ENCODE peak calls at places on chromosomes 6 and 20, in four cellular contexts. F is K562; S is naive thymus-derived CD4-positive, alpha-beta T cell; U is IMR-90. Z is an unnamed sample.

GRCh38 chr6:168416531-168416930 is 24.5 kb upstream of the SMOC2 start:
- DNase-seq in F (no peak), U (no peak), S (no peak), Z (no peak)

GRCh38 chr6:41974281-41974825 is 32.7 kb upstream of the CCND3 start:
- DNase-seq in U (no peak), S (no peak), F (no peak), Z (no peak)

GRCh38 chr20:8721098-8721497 is 347.8 kb upstream of the PLCB4 start:
- DNase-seq in F (peak; percentile 30), S (no peak), U (peak; percentile 67), Z (peak; percentile 69)

GRCh38 chr6:122429328-122429727 is 29.9 kb downstream of the HSF2 start:
- DNase-seq in S (no peak), F (no peak), U (no peak), Z (no peak)

GRCh38 chr6:1736346-1737105 is 126.8 kb downstream of the FOXC1 start:
- DNase-seq in U (peak; percentile 18), F (no peak), S (no peak), Z (no peak)

GRCh38 chr6:43740321-43740960 is 29.6 kb upstream of the VEGFA start:
- DNase-seq in S (peak; percentile 19), F (no peak), U (no peak), Z (no peak)

GRCh38 chr6:75436869-75437268 is 56.7 kb downstream of the FILIP1 start:
- DNase-seq in F (no peak), U (no peak), S (no peak), Z (no peak)

GRCh38 chr6:18431581-18431980 is 44.4 kb downstream of the RNF144B start:
- DNase-seq in F (no peak), S (no peak), U (peak; percentile 16), Z (no peak)

GRCh38 chr20:33893314-33893713 is 82.2 kb downstream of the CHMP4B start:
- DNase-seq in F (no peak), S (no peak), U (peak; percentile 90), Z (no peak)

GRCh38 chr20:39716796-39717341 is 754.7 kb downstream of the DHX35 start:
- DNase-seq in F (no peak), U (no peak), S (no peak), Z (no peak)

GRCh38 chr20:32634041-32634805 is 39.5 kb downstream of the C20orf203 start:
- DNase-seq in S (no peak), U (peak; percentile 31), F (peak; percentile 84), Z (no peak)

GRCh38 chr20:32636821-32637220 is 36.9 kb downstream of the C20orf203 start:
- DNase-seq in S (no peak), U (no peak), F (no peak), Z (no peak)

GRCh38 chr20:32637311-32637710 is 36.4 kb downstream of the C20orf203 start:
- DNase-seq in S (no peak), U (no peak), F (no peak), Z (no peak)

GRCh38 chr20:32636278-32636677 is 37.5 kb downstream of the C20orf203 start:
- DNase-seq in S (no peak), U (peak; percentile 44), F (no peak), Z (no peak)

GRCh38 chr20:32635764-32636163 is 38.0 kb downstream of the C20orf203 start:
- DNase-seq in S (no peak), F (no peak), U (peak; percentile 19), Z (no peak)
- H3K27me3 ChIP-seq in S (no peaks in the 10 kb centered on the region), F (no peaks in the 10 kb centered on the region), U (peaks cover 51% of the 10 kb centered on the region), Z (no peaks in the 10 kb centered on the region)

DNA sequence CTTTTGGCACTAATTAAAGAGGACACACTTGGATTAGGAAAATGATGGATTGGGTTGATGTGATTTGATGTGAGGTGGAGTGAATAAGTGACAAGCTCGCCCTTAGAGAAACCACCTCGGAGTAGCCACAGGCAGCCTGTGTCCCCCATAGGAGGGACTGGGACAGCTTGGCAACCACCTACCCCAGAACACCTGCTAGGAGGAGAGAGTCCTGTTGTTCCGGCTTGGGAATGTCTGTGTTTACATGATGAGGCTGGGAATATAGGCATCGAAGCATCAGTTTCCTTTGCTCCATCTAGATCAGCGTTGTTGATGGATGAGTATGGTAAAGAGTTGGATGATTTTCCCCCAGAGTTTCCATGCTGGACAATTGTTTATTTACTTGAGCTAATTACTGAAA is 44.4 kb downstream of the PHACTR3 start:
- DNase-seq in F (no peak), S (no peak), U (no peak), Z (no peak)
- H3K27me3 ChIP-seq in F (no peaks in the 10 kb centered on the region), S (no peaks in the 10 kb centered on the region), U (no peaks in the 10 kb centered on the region), Z (no peaks in the 10 kb centered on the region)

DNA sequence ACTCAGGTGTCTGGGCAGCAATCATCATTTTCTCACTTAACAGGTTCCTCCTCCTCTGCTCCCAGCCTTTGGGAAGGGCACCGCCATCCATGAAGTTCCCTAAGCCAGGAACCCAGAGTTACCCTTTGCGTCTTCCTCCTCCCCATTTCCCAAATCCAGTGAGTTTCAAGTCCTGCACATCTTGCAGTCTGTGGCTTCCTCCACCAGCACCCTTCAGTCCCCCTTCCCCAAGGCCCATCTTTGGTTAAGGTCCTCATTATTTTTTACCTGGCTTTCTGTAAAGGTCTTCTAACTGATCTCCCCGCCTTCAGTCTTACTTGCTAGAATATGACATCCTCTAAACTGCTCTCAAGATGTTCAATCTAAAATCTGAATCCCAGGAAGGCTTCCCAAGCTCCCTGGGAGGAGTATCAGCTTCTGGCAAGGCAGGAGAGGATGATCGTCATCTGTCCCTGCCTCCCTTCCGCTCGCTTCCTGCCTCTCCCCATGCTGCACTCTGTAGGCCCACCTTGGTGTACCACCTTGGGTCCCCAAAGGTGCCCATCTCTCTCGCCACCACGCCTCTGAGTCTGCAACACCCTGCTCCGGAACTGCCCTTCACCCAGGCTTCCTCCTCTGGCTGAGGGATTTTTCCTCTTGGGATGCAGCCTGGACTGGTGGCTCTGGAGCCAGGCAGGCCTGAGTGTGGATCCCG is 11.4 kb upstream of the DUSP22 start:
- DNase-seq in S (no peak), U (no peak), F (no peak), Z (no peak)
- H3K27me3 ChIP-seq in S (no peaks in the 10 kb centered on the region), U (peaks cover 22% of the 10 kb centered on the region), F (peaks cover 36% of the 10 kb centered on the region), Z (peaks cover 4% of the 10 kb centered on the region)

GRCh38 chr6:36386495-36387439 is 702 bp downstream of the ETV7 start:
- DNase-seq in S (no peak), U (peak; percentile 67), F (peak; percentile 26), Z (peak; percentile 54)
- H3K27me3 ChIP-seq in S (no peaks in the 10 kb centered on the region), U (peaks cover 38% of the 10 kb centered on the region), F (peaks cover 44% of the 10 kb centered on the region), Z (peaks cover 11% of the 10 kb centered on the region)

GRCh38 chr20:61646453-61646852 is 394.4 kb downstream of the CDH4 start:
- DNase-seq in U (no peak), F (no peak), S (no peak), Z (no peak)

GRCh38 chr20:61646986-61647385 is 394.9 kb downstream of the CDH4 start:
- DNase-seq in F (no peak), S (no peak), U (no peak), Z (no peak)

GRCh38 chr20:61647741-61648140 is 395.7 kb downstream of the CDH4 start:
- DNase-seq in F (no peak), U (no peak), S (no peak), Z (no peak)

GRCh38 chr20:61643631-61644386 is 391.7 kb downstream of the CDH4 start:
- DNase-seq in F (no peak), S (no peak), U (no peak), Z (no peak)

DNA sequence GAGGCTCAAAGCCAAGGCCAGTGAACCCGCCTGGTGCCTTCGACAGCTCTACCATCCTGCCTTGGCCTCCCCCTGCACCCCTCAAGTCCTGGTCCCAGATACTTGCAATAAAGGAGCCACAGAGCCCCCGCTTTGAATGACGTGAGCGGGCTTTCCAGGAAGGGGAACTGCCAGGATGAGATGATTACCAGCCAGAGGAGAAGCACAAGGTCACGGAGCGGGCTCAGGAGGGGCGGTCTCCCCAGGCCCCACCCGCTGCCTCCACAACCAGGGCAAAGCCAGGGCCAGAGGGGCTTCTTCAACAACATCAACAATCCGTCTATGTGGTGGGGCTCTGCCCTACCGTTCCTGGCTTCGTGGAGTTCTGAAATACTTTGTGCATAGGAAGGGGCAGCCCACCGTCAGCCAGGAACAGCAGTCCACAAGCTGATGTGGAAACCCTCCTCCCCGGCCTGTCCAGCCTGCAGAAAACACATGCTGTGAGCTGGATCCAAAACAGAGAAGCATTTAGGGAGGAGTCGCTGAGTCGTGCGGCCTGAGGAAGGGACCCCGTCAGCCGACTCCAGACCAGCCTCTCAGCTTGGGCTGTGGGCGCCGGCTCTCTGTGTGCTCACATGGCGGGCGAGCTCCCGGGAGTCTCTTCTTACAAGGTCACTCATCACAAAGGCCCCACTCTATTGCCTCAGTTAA is 392.5 kb downstream of the CDH4 start:
- DNase-seq in U (no peak), S (no peak), F (no peak), Z (no peak)
- H3K27me3 ChIP-seq in U (no peaks in the 10 kb centered on the region), S (no peaks in the 10 kb centered on the region), F (peaks cover 4% of the 10 kb centered on the region), Z (no peaks in the 10 kb centered on the region)

Z was measured in HAP-1.